ENCODE peak calls at places on chromosomes 4 and X, in nine cellular contexts. O is uterus, N is IMR-90, R is suprapubic skin, L is lower leg skin, U is HCT116, Z is body of pancreas, W is tibial nerve, C is sigmoid colon. Y is an unnamed sample.

GRCh38 chr4:8070751-8071718 is 87.6 kb downstream of the ABLIM2 start:
- DNase-seq in U (no peak), C (no peak), Z (no peak), L (no peak), N (no peak), R (no peak), O (no peak), W (no peak), Y (no peak)

GRCh38 chrX:150324035-150324728 is 38.9 kb upstream of the MAMLD1 start:
- DNase-seq in C (no peak), N (peak), Z (peak), W (no peak), R (no peak), O (no peak), U (peak), L (no peak), Y (no peak)

GRCh38 chr4:87985097-87985886 is 9.8 kb downstream of the SPP1 start:
- DNase-seq in Z (peak), O (no peak), W (peak), C (no peak), R (no peak), L (no peak), U (peak), N (peak), Y (peak)

GRCh38 chrX:34656467-34656841 is 631 bp downstream of the TMEM47 start:
- DNase-seq in U (no peak), O (peak), N (no peak), Z (no peak), R (no peak), L (no peak), C (peak), W (no peak), Y (no peak)

GRCh38 chr4:80295841-80296240 is 29.4 kb downstream of the FGF5 start:
- DNase-seq in W (no peak), O (no peak), Z (no peak), L (no peak), U (no peak), R (no peak), N (peak), C (no peak), Y (no peak)

GRCh38 chr4:5752803-5753184 is 41.8 kb downstream of the EVC start:
- DNase-seq in L (no peak), R (no peak), W (no peak), C (no peak), U (no peak), O (no peak), N (no peak), Z (peak), Y (no peak)

GRCh38 chrX:73214366-73215094 is at the start of gene NAP1L2:
- DNase-seq in N (no peak), R (no peak), W (peak), U (no peak), O (peak), Z (peak), C (peak), L (peak), Y (peak)

GRCh38 chrX:106935175-106935574 is 15.0 kb downstream of the CLDN2 start:
- DNase-seq in Z (no peak), N (peak), W (no peak), R (no peak), U (no peak), C (no peak), L (no peak), O (no peak), Y (no peak)

GRCh38 chr4:7540216-7540615 is 105.5 kb upstream of the PSAPL1 start:
- DNase-seq in U (no peak), Z (no peak), C (no peak), N (no peak), R (no peak), O (no peak), L (no peak), W (no peak), Y (peak)

GRCh38 chr4:124993838-124994237 is 281.3 kb upstream of the ANKRD50 start:
- DNase-seq in U (no peak), R (no peak), L (no peak), N (no peak), Z (no peak), W (no peak), C (no peak), O (no peak), Y (no peak)

GRCh38 chr4:23962462-23962861 is 72.6 kb upstream of the PPARGC1A start:
- DNase-seq in Z (no peak), N (no peak), C (no peak), U (no peak), O (no peak), W (no peak), R (no peak), L (no peak), Y (no peak)

GRCh38 chr4:133559987-133560386 is 410.9 kb downstream of the PCDH10 start:
- DNase-seq in W (no peak), O (no peak), C (no peak), N (no peak), L (no peak), Z (no peak), R (no peak), U (no peak), Y (no peak)

GRCh38 chr4:125796138-125796537 is 481.4 kb downstream of the FAT4 start:
- DNase-seq in R (no peak), U (no peak), C (no peak), L (no peak), W (no peak), N (no peak), O (no peak), Z (no peak), Y (no peak)

GRCh38 chr4:5921074-5921473 is 28.2 kb upstream of the CRMP1 start:
- DNase-seq in O (no peak), R (no peak), W (no peak), C (no peak), Z (no peak), U (no peak), L (no peak), N (no peak), Y (no peak)

GRCh38 chr4:100786481-100786880 is 268.7 kb upstream of the EMCN start:
- DNase-seq in O (no peak), W (no peak), C (no peak), Z (no peak), N (no peak), U (no peak), R (no peak), L (no peak), Y (no peak)

GRCh38 chr4:133581971-133582619 is 433.0 kb downstream of the PCDH10 start:
- DNase-seq in W (no peak), L (no peak), Z (no peak), N (no peak), R (no peak), O (no peak), C (no peak), U (no peak), Y (no peak)

GRCh38 chr4:167274346-167274745 is 40.1 kb upstream of the SPOCK3 start:
- DNase-seq in Z (no peak), R (no peak), N (no peak), O (no peak), L (no peak), W (no peak), U (no peak), C (no peak), Y (no peak)

GRCh38 chr4:39495446-39496208 is 31.6 kb downstream of the UGDH start:
- DNase-seq in W (no peak), O (no peak), U (no peak), R (no peak), L (no peak), Z (no peak), C (no peak), N (peak), Y (no peak)

GRCh38 chr4:6495296-6495590 is 22.8 kb upstream of the PPP2R2C start:
- DNase-seq in O (no peak), U (no peak), N (no peak), Z (no peak), R (no peak), L (no peak), C (no peak), W (no peak), Y (no peak)

GRCh38 chrX:41703574-41704029 is 14.8 kb downstream of the GPR34 start:
- DNase-seq in U (no peak), Z (no peak), N (no peak), C (no peak), R (no peak), W (no peak), L (no peak), O (no peak), Y (no peak)

GRCh38 chr4:7837597-7838135 is 102.0 kb downstream of the AFAP1 start:
- DNase-seq in C (peak), O (no peak), L (no peak), N (no peak), W (no peak), Z (no peak), U (no peak), R (no peak), Y (no peak)

GRCh38 chr4:7781361-7781760 is 158.3 kb downstream of the AFAP1 start:
- DNase-seq in R (no peak), Z (no peak), L (no peak), C (peak), U (no peak), N (peak), W (no peak), O (no peak), Y (no peak)

GRCh38 chrX:70133303-70134115 is at the start of gene IGBP1:
- DNase-seq in C (peak), W (peak), Z (peak), R (peak), U (peak), L (peak), O (peak), N (peak), Y (peak)
- TF ChIP-seq POLR2A in C (peak), W (no peak), Z (peak), R (no peak), U (no peak), L (no peak), O (no peak), N (peak), Y (no peak)

DNA sequence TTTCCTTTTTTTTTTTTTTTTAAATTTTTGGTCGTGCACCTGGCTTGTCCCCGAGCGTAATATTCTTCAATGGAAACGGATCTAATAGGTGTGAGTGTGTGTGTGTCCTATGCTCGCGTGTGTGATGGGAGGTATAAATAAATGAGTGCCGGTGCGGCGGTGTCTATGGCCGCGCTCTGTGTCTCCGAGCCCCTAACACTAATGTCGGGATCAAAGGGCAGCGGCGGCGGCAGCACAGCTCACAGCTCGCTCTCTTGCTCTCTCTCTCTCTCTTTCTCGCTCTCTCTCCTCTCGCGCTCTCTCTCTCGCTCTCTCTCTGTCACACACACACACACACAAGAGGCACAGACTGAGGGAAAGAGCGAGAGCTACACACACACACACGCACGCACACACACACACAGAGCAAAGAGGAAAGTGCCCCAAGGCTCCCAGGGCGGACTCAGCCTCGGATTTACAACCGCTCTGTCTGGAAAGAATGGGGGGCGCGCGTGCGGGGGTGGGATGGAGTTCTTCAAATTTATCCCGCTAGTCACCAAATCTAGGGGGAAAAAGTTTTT is at the start of gene ZNF827:
- DNase-seq in O (peak), N (peak), C (peak), Z (peak), L (peak), R (no peak), U (peak), W (peak), Y (peak)
- TF ChIP-seq POLR2A in O (no peak), N (no peak), C (no peak), Z (peak), L (no peak), R (no peak), U (no peak), W (no peak), Y (no peak)

GRCh38 chr4:1520145-1520661 is 114.0 kb upstream of the NKX1-1 start:
- DNase-seq in N (no peak), O (no peak), R (no peak), L (no peak), Z (no peak), C (peak), U (no peak), W (no peak), Y (peak)
- TF ChIP-seq POLR2A in N (no peak), O (no peak), R (no peak), L (no peak), Z (no peak), C (no peak), U (no peak), W (no peak), Y (no peak)

GRCh38 chrX:37347420-37347819 is 1.7 kb upstream of the PRRG1 start:
- DNase-seq in L (no peak), C (no peak), R (no peak), O (no peak), N (peak), Z (no peak), W (peak), U (no peak), Y (no peak)
- TF ChIP-seq POLR2A in L (no peak), C (no peak), R (no peak), O (no peak), N (no peak), Z (no peak), W (no peak), U (no peak), Y (no peak)

GRCh38 chrX:20266810-20267598 is at the start of gene RPS6KA3:
- DNase-seq in R (peak), Z (peak), W (peak), O (peak), C (peak), U (peak), N (peak), L (peak), Y (peak)

GRCh38 chrX:20267599-20267923 is 852 bp upstream of the RPS6KA3 start:
- DNase-seq in L (no peak), W (no peak), O (no peak), R (no peak), N (peak), Z (no peak), U (no peak), C (no peak), Y (no peak)

GRCh38 chrX:20265726-20266681 is 705 bp downstream of the RPS6KA3 start:
- DNase-seq in O (peak), W (peak), Z (peak), R (peak), U (no peak), L (no peak), N (peak), C (peak), Y (peak)

GRCh38 chrX:20263474-20263873 is 3.2 kb downstream of the RPS6KA3 start:
- DNase-seq in R (no peak), C (no peak), W (no peak), O (no peak), L (no peak), Z (no peak), N (peak), U (no peak), Y (no peak)

DNA sequence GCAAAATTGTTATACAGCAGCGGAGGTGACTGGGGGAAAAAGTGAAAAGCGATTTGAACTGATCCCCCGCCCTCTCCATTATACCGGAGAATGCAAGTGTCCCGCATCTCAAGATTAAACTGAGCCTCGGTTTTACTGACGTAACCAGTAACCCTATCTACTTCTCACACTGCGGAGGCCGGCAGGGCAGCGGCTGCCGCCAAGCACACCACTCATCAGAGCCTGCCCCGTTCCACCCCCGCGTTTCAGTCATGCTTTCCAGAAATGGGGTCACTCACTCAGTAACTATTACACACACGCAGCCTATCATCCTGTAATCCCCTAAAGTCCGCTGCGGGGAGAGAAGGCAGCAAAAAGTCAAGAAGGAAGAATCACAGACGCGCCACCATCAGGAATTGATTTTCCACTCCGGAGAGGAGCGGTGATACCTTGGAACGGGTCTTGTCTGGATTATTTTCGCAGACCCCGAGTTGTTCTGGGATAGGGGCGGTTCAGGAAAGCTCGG is 1.4 kb downstream of the RPS6KA3 start:
- DNase-seq in U (peak), C (peak), Z (peak), W (peak), L (peak), N (peak), O (peak), R (peak), Y (peak)
- TF ChIP-seq POLR2A in U (no peak), C (peak), Z (peak), W (peak), L (no peak), N (peak), O (no peak), R (no peak), Y (no peak)